ENCODE peak calls at places on chromosomes 3 and 15, in seven cellular contexts. One of them, this sample, is unnamed.

GRCh38 chr3:47022540-47023161 is 43.2 kb downstream of the NBEAL2 start:
- DNase-seq in PC-3: peak; percentile 45
- DNase-seq in endothelial cell of umbilical vein: peak; percentile 18
- DNase-seq in astrocyte: no peak
- DNase-seq in mesenchymal stem cell: peak; percentile 24
- DNase-seq in SK-N-SH: no peak
- DNase-seq in fibroblast of lung: peak; percentile 47
- DNase-seq in this sample: peak; percentile 40

GRCh38 chr3:16277471-16277870 is 12.5 kb downstream of the OXNAD1 start:
- DNase-seq in PC-3: no peak
- DNase-seq in endothelial cell of umbilical vein: peak; percentile 30
- DNase-seq in astrocyte: no peak
- DNase-seq in mesenchymal stem cell: peak; percentile 51
- DNase-seq in SK-N-SH: no peak
- DNase-seq in fibroblast of lung: no peak
- DNase-seq in this sample: no peak

GRCh38 chr3:175288616-175289015 is 429.5 kb downstream of the NAALADL2 start:
- DNase-seq in PC-3: no peak
- DNase-seq in endothelial cell of umbilical vein: no peak
- DNase-seq in astrocyte: peak; percentile 75
- DNase-seq in mesenchymal stem cell: no peak
- DNase-seq in SK-N-SH: no peak
- DNase-seq in fibroblast of lung: peak; percentile 42
- DNase-seq in this sample: no peak

GRCh38 chr3:23129817-23130216 is 73.3 kb upstream of the UBE2E2 start:
- DNase-seq in PC-3: peak; percentile 86
- DNase-seq in endothelial cell of umbilical vein: no peak
- DNase-seq in astrocyte: no peak
- DNase-seq in mesenchymal stem cell: no peak
- DNase-seq in SK-N-SH: no peak
- DNase-seq in fibroblast of lung: no peak
- DNase-seq in this sample: no peak

GRCh38 chr3:174321549-174321948 is 537.6 kb upstream of the NAALADL2 start:
- DNase-seq in PC-3: no peak
- DNase-seq in endothelial cell of umbilical vein: no peak
- DNase-seq in astrocyte: no peak
- DNase-seq in mesenchymal stem cell: no peak
- DNase-seq in SK-N-SH: no peak
- DNase-seq in fibroblast of lung: no peak
- DNase-seq in this sample: no peak

GRCh38 chr3:74546426-74546825 is 68.0 kb downstream of the CNTN3 start:
- DNase-seq in PC-3: no peak
- DNase-seq in endothelial cell of umbilical vein: no peak
- DNase-seq in astrocyte: peak; percentile 28
- DNase-seq in mesenchymal stem cell: no peak
- DNase-seq in SK-N-SH: no peak
- DNase-seq in fibroblast of lung: peak; percentile 37
- DNase-seq in this sample: peak; percentile 50

GRCh38 chr3:59654953-59655430 is 605.2 kb upstream of the CFAP20DC start:
- DNase-seq in PC-3: no peak
- DNase-seq in endothelial cell of umbilical vein: no peak
- DNase-seq in astrocyte: no peak
- DNase-seq in mesenchymal stem cell: no peak
- DNase-seq in SK-N-SH: no peak
- DNase-seq in fibroblast of lung: no peak
- DNase-seq in this sample: no peak

GRCh38 chr3:187041362-187042061 is 97.8 kb downstream of the RPL39L start:
- DNase-seq in PC-3: no peak
- DNase-seq in endothelial cell of umbilical vein: peak; percentile 84
- DNase-seq in astrocyte: peak; percentile 48
- DNase-seq in mesenchymal stem cell: peak; percentile 38
- DNase-seq in SK-N-SH: no peak
- DNase-seq in fibroblast of lung: no peak
- DNase-seq in this sample: peak; percentile 44

GRCh38 chr15:31308185-31308639 is 18.4 kb upstream of the KLF13 start:
- DNase-seq in PC-3: no peak
- DNase-seq in endothelial cell of umbilical vein: no peak
- DNase-seq in astrocyte: no peak
- DNase-seq in mesenchymal stem cell: no peak
- DNase-seq in SK-N-SH: no peak
- DNase-seq in fibroblast of lung: no peak
- DNase-seq in this sample: no peak

GRCh38 chr15:33309602-33310276 is 1.0 kb upstream of the RYR3 start:
- DNase-seq in PC-3: peak; percentile 11
- DNase-seq in endothelial cell of umbilical vein: no peak
- DNase-seq in astrocyte: no peak
- DNase-seq in mesenchymal stem cell: no peak
- DNase-seq in SK-N-SH: peak; percentile 28
- DNase-seq in fibroblast of lung: no peak
- DNase-seq in this sample: peak; percentile 10

GRCh38 chr15:73024161-73024560 is 28.1 kb upstream of the NEO1 start:
- DNase-seq in PC-3: no peak
- DNase-seq in endothelial cell of umbilical vein: no peak
- DNase-seq in astrocyte: no peak
- DNase-seq in mesenchymal stem cell: no peak
- DNase-seq in SK-N-SH: no peak
- DNase-seq in fibroblast of lung: no peak
- DNase-seq in this sample: no peak

GRCh38 chr3:149016669-149017541 is 25.6 kb downstream of the GYG1 start:
- DNase-seq in PC-3: peak; percentile 45
- DNase-seq in endothelial cell of umbilical vein: peak; percentile 37
- DNase-seq in astrocyte: peak; percentile 97
- DNase-seq in mesenchymal stem cell: peak; percentile 95
- DNase-seq in SK-N-SH: no peak
- DNase-seq in fibroblast of lung: peak; percentile 92
- DNase-seq in this sample: peak; percentile 96
- H2AFZ ChIP-seq in PC-3: no peak overlapping the region
- H2AFZ ChIP-seq in endothelial cell of umbilical vein: no peak overlapping the region
- H2AFZ ChIP-seq in astrocyte: no peak overlapping the region
- H2AFZ ChIP-seq in mesenchymal stem cell: no peak overlapping the region
- H2AFZ ChIP-seq in SK-N-SH: no peak overlapping the region
- H2AFZ ChIP-seq in fibroblast of lung: no peak overlapping the region
- H2AFZ ChIP-seq in this sample: no peak overlapping the region

DNA sequence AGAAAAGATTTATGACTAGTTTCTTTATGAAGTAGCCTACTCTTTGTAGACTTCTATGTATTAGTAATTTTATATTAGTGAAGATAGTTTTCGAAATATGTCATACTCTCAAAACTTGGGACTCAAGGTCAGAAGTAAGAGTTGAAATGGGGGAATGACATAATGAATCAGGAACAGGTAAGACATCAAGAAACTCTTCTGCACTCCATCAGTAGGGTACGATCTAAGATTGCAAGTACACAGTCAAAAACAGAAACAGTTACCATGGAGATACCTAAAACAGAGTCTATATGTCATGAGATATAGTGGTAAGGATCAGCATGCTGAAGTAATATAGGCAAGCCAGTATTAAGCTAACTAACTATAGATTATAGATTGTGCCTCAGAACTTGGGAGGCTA is 187.0 kb upstream of the MLF1 start:
- DNase-seq in PC-3: no peak
- DNase-seq in endothelial cell of umbilical vein: no peak
- DNase-seq in astrocyte: no peak
- DNase-seq in mesenchymal stem cell: no peak
- DNase-seq in SK-N-SH: no peak
- DNase-seq in fibroblast of lung: no peak
- DNase-seq in this sample: no peak
- H3K4me3 ChIP-seq in PC-3: no peak overlapping the region
- H3K4me3 ChIP-seq in endothelial cell of umbilical vein: no peak overlapping the region
- H3K4me3 ChIP-seq in astrocyte: no peak overlapping the region
- H3K4me3 ChIP-seq in mesenchymal stem cell: no peak overlapping the region
- H3K4me3 ChIP-seq in SK-N-SH: no peak overlapping the region
- H3K4me3 ChIP-seq in fibroblast of lung: no peak overlapping the region
- H3K4me3 ChIP-seq in this sample: no peak overlapping the region

GRCh38 chr3:143643905-143644304 is 204.4 kb downstream of the SLC9A9 start:
- DNase-seq in PC-3: no peak
- DNase-seq in endothelial cell of umbilical vein: no peak
- DNase-seq in astrocyte: no peak
- DNase-seq in mesenchymal stem cell: no peak
- DNase-seq in SK-N-SH: no peak
- DNase-seq in fibroblast of lung: peak; percentile 14
- DNase-seq in this sample: no peak
- H2AFZ ChIP-seq in PC-3: no peak overlapping the region
- H2AFZ ChIP-seq in endothelial cell of umbilical vein: no peak overlapping the region
- H2AFZ ChIP-seq in astrocyte: peak overlapping the region; percentile 39
- H2AFZ ChIP-seq in mesenchymal stem cell: no peak overlapping the region
- H2AFZ ChIP-seq in SK-N-SH: no peak overlapping the region
- H2AFZ ChIP-seq in fibroblast of lung: no peak overlapping the region
- H2AFZ ChIP-seq in this sample: no peak overlapping the region

DNA sequence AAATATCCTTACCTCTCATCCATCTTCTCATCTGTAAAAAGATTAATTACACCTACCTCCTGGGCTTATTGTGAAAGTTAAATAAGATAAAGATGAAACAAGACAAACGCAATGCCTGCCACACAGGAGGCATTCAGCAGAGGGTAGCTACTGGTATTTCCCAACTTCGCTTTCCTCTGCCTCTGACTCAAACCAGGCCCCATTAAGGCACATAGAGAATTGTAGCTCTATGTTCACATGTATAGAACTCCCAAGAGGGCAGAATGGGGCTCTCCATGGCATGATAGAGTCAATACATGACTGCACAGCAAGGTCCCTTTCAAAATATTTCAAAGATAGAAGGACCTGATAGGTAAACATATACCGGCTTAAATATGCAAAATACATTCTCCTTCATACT is 1.4 kb downstream of the LYSMD2 start:
- DNase-seq in PC-3: no peak
- DNase-seq in endothelial cell of umbilical vein: no peak
- DNase-seq in astrocyte: no peak
- DNase-seq in mesenchymal stem cell: peak; percentile 38
- DNase-seq in SK-N-SH: peak; percentile 14
- DNase-seq in fibroblast of lung: no peak
- DNase-seq in this sample: peak; percentile 11
- H3K4me3 ChIP-seq in PC-3: peak overlapping the region; percentile 66
- H3K4me3 ChIP-seq in endothelial cell of umbilical vein: no peak overlapping the region
- H3K4me3 ChIP-seq in astrocyte: no peak overlapping the region
- H3K4me3 ChIP-seq in mesenchymal stem cell: no peak overlapping the region
- H3K4me3 ChIP-seq in SK-N-SH: peak overlapping the region; percentile 74
- H3K4me3 ChIP-seq in fibroblast of lung: no peak overlapping the region
- H3K4me3 ChIP-seq in this sample: no peak overlapping the region

GRCh38 chr15:47186071-47186470 is 531.2 kb upstream of the SEMA6D start:
- DNase-seq in PC-3: no peak
- DNase-seq in endothelial cell of umbilical vein: no peak
- DNase-seq in astrocyte: no peak
- DNase-seq in mesenchymal stem cell: no peak
- DNase-seq in SK-N-SH: no peak
- DNase-seq in fibroblast of lung: no peak
- DNase-seq in this sample: no peak

GRCh38 chr15:47184003-47184404 is 533.3 kb upstream of the SEMA6D start:
- DNase-seq in PC-3: no peak
- DNase-seq in endothelial cell of umbilical vein: peak; percentile 62
- DNase-seq in astrocyte: no peak
- DNase-seq in mesenchymal stem cell: peak; percentile 61
- DNase-seq in SK-N-SH: peak; percentile 75
- DNase-seq in fibroblast of lung: no peak
- DNase-seq in this sample: peak; percentile 28

GRCh38 chr15:47182818-47183217 is 534.5 kb upstream of the SEMA6D start:
- DNase-seq in PC-3: no peak
- DNase-seq in endothelial cell of umbilical vein: no peak
- DNase-seq in astrocyte: no peak
- DNase-seq in mesenchymal stem cell: no peak
- DNase-seq in SK-N-SH: no peak
- DNase-seq in fibroblast of lung: no peak
- DNase-seq in this sample: no peak

GRCh38 chr15:47184405-47185221 is 532.7 kb upstream of the SEMA6D start:
- DNase-seq in PC-3: no peak
- DNase-seq in endothelial cell of umbilical vein: peak; percentile 37
- DNase-seq in astrocyte: peak; percentile 14
- DNase-seq in mesenchymal stem cell: peak; percentile 27
- DNase-seq in SK-N-SH: peak; percentile 79
- DNase-seq in fibroblast of lung: peak; percentile 39
- DNase-seq in this sample: peak; percentile 30

DNA sequence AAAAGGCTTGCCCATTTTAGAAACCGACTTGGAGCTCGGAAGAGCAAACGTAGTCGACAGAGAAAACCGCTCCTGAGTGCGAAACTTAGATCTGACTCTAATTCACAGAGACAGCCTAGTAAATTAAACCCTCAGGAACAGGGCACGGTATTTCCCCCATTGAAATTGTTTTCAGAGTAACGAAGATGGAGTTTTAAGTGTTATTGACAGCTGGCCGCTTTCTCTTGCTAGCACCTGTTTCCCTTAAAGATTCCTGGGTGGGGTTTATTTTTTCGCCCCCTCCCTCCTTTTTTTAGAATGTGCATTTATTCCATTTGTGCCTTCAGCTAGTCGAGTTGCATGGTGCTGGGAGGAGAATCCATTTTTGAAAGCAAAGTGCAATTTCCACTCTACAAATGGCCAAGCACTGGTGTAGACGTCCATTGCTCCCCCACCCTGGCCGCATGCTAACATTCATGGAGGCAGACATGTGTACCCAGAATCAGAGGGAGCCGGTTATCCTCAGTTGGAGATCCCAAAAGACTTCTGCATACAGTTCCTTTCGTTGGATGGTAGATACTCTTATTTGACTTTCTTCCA is 532.0 kb upstream of the SEMA6D start:
- DNase-seq in PC-3: no peak
- DNase-seq in endothelial cell of umbilical vein: no peak
- DNase-seq in astrocyte: no peak
- DNase-seq in mesenchymal stem cell: peak; percentile 0
- DNase-seq in SK-N-SH: no peak
- DNase-seq in fibroblast of lung: peak; percentile 17
- DNase-seq in this sample: no peak
- H2AFZ ChIP-seq in PC-3: peak overlapping the region; percentile 75
- H2AFZ ChIP-seq in endothelial cell of umbilical vein: peak overlapping the region; percentile 99
- H2AFZ ChIP-seq in astrocyte: peak overlapping the region; percentile 83
- H2AFZ ChIP-seq in mesenchymal stem cell: no peak overlapping the region
- H2AFZ ChIP-seq in SK-N-SH: no peak overlapping the region
- H2AFZ ChIP-seq in fibroblast of lung: no peak overlapping the region
- H2AFZ ChIP-seq in this sample: peak overlapping the region; percentile 65

GRCh38 chr3:149086232-149086988 is at the start of gene HLTF:
- DNase-seq in PC-3: peak; percentile 98
- DNase-seq in endothelial cell of umbilical vein: peak; percentile 98
- DNase-seq in astrocyte: peak; percentile 99
- DNase-seq in mesenchymal stem cell: peak; percentile 99
- DNase-seq in SK-N-SH: peak; percentile 97
- DNase-seq in fibroblast of lung: peak; percentile 99
- DNase-seq in this sample: peak; percentile 95
- H3K4me3 ChIP-seq in PC-3: peak within 1 kb of the TSS; percentile 98
- H3K4me3 ChIP-seq in endothelial cell of umbilical vein: peak within 1 kb of the TSS; percentile 81
- H3K4me3 ChIP-seq in astrocyte: peak within 1 kb of the TSS; percentile 83
- H3K4me3 ChIP-seq in mesenchymal stem cell: peak within 1 kb of the TSS; percentile 81
- H3K4me3 ChIP-seq in SK-N-SH: peak within 1 kb of the TSS; percentile 83
- H3K4me3 ChIP-seq in fibroblast of lung: peak within 1 kb of the TSS; percentile 77
- H3K4me3 ChIP-seq in this sample: peak within 1 kb of the TSS; percentile 93

GRCh38 chr15:68581725-68582124 is 2.9 kb downstream of the CORO2B start:
- DNase-seq in PC-3: no peak
- DNase-seq in endothelial cell of umbilical vein: no peak
- DNase-seq in astrocyte: no peak
- DNase-seq in mesenchymal stem cell: no peak
- DNase-seq in SK-N-SH: no peak
- DNase-seq in fibroblast of lung: no peak
- DNase-seq in this sample: no peak
- H2AFZ ChIP-seq in PC-3: no peak overlapping the region
- H2AFZ ChIP-seq in endothelial cell of umbilical vein: no peak overlapping the region
- H2AFZ ChIP-seq in astrocyte: no peak overlapping the region
- H2AFZ ChIP-seq in mesenchymal stem cell: no peak overlapping the region
- H2AFZ ChIP-seq in SK-N-SH: no peak overlapping the region
- H2AFZ ChIP-seq in fibroblast of lung: no peak overlapping the region
- H2AFZ ChIP-seq in this sample: no peak overlapping the region